ENCODE peak calls at places on chromosomes 6 and 20, in six cellular contexts. One of them, this sample, is unnamed. For H3K9me3, the result is how much of the 10 kb centered on the place peaks cover.

GRCh38 chr6:43983632-43984031 is 143.6 kb downstream of the MRPL14 start:
- DNase-seq in HepG2: peak
- DNase-seq in SK-N-SH: peak
- DNase-seq in esophagus muscularis mucosa: no peak
- DNase-seq in breast epithelium: no peak
- DNase-seq in prostate gland: no peak
- DNase-seq in this sample: no peak

GRCh38 chr6:170090561-170090960 is 200.3 kb downstream of the DLL1 start:
- DNase-seq in esophagus muscularis mucosa: no peak
- DNase-seq in breast epithelium: no peak
- DNase-seq in HepG2: no peak
- DNase-seq in SK-N-SH: no peak
- DNase-seq in prostate gland: no peak
- DNase-seq in this sample: no peak

GRCh38 chr6:72826033-72826432 is 204.2 kb downstream of the KCNQ5 start:
- DNase-seq in SK-N-SH: no peak
- DNase-seq in prostate gland: no peak
- DNase-seq in HepG2: no peak
- DNase-seq in esophagus muscularis mucosa: no peak
- DNase-seq in breast epithelium: no peak
- DNase-seq in this sample: no peak

GRCh38 chr6:54778731-54779130 is 67.8 kb upstream of the FAM83B start:
- DNase-seq in prostate gland: no peak
- DNase-seq in esophagus muscularis mucosa: no peak
- DNase-seq in breast epithelium: no peak
- DNase-seq in SK-N-SH: no peak
- DNase-seq in HepG2: no peak
- DNase-seq in this sample: no peak

GRCh38 chr6:3419624-3420272 is 37.1 kb downstream of the SLC22A23 start:
- DNase-seq in breast epithelium: no peak
- DNase-seq in SK-N-SH: no peak
- DNase-seq in esophagus muscularis mucosa: no peak
- DNase-seq in HepG2: peak
- DNase-seq in prostate gland: no peak
- DNase-seq in this sample: peak

GRCh38 chr20:4050581-4050980 is 35.2 kb upstream of the RNF24 start:
- DNase-seq in HepG2: no peak
- DNase-seq in breast epithelium: no peak
- DNase-seq in esophagus muscularis mucosa: no peak
- DNase-seq in SK-N-SH: no peak
- DNase-seq in prostate gland: no peak
- DNase-seq in this sample: no peak

GRCh38 chr20:10322073-10323012 is 103.7 kb downstream of the SNAP25 start:
- DNase-seq in SK-N-SH: peak
- DNase-seq in breast epithelium: no peak
- DNase-seq in HepG2: no peak
- DNase-seq in esophagus muscularis mucosa: no peak
- DNase-seq in prostate gland: no peak
- DNase-seq in this sample: no peak

GRCh38 chr20:50508171-50508761 is 1.9 kb upstream of the PTPN1 start:
- DNase-seq in esophagus muscularis mucosa: no peak
- DNase-seq in breast epithelium: no peak
- DNase-seq in SK-N-SH: no peak
- DNase-seq in prostate gland: no peak
- DNase-seq in HepG2: peak
- DNase-seq in this sample: no peak

GRCh38 chr6:13422601-13423247 is 64.7 kb downstream of the GFOD1 start:
- DNase-seq in SK-N-SH: no peak
- DNase-seq in breast epithelium: peak
- DNase-seq in esophagus muscularis mucosa: no peak
- DNase-seq in HepG2: no peak
- DNase-seq in prostate gland: peak
- DNase-seq in this sample: no peak

GRCh38 chr6:156867121-156867520 is 89.9 kb downstream of the ARID1B start:
- DNase-seq in HepG2: no peak
- DNase-seq in SK-N-SH: no peak
- DNase-seq in esophagus muscularis mucosa: peak
- DNase-seq in breast epithelium: no peak
- DNase-seq in prostate gland: no peak
- DNase-seq in this sample: no peak

GRCh38 chr6:166707045-166707444 is 80.0 kb upstream of the RPS6KA2 start:
- DNase-seq in esophagus muscularis mucosa: no peak
- DNase-seq in HepG2: peak
- DNase-seq in breast epithelium: no peak
- DNase-seq in SK-N-SH: peak
- DNase-seq in prostate gland: no peak
- DNase-seq in this sample: peak

GRCh38 chr6:43910149-43910637 is 140.2 kb downstream of the VEGFA start:
- DNase-seq in SK-N-SH: no peak
- DNase-seq in HepG2: no peak
- DNase-seq in breast epithelium: no peak
- DNase-seq in esophagus muscularis mucosa: no peak
- DNase-seq in prostate gland: no peak
- DNase-seq in this sample: no peak

GRCh38 chr6:2158596-2159271 is 86.7 kb downstream of the GMDS start:
- DNase-seq in breast epithelium: no peak
- DNase-seq in esophagus muscularis mucosa: no peak
- DNase-seq in prostate gland: no peak
- DNase-seq in SK-N-SH: no peak
- DNase-seq in HepG2: no peak
- DNase-seq in this sample: no peak

GRCh38 chr6:152267967-152268845 is 369.0 kb downstream of the SYNE1 start:
- DNase-seq in prostate gland: no peak
- DNase-seq in SK-N-SH: peak
- DNase-seq in breast epithelium: no peak
- DNase-seq in HepG2: peak
- DNase-seq in esophagus muscularis mucosa: no peak
- DNase-seq in this sample: no peak

GRCh38 chr6:30334077-30334476 is 7.3 kb downstream of the TRIM39 start:
- DNase-seq in HepG2: no peak
- DNase-seq in breast epithelium: no peak
- DNase-seq in esophagus muscularis mucosa: no peak
- DNase-seq in SK-N-SH: no peak
- DNase-seq in prostate gland: no peak
- DNase-seq in this sample: no peak

GRCh38 chr6:108242721-108243120 is 18.1 kb downstream of the SNX3 start:
- DNase-seq in breast epithelium: no peak
- DNase-seq in esophagus muscularis mucosa: no peak
- DNase-seq in prostate gland: no peak
- DNase-seq in HepG2: no peak
- DNase-seq in SK-N-SH: no peak
- DNase-seq in this sample: no peak

GRCh38 chr6:89385156-89385667 is 26.9 kb downstream of the RRAGD start:
- DNase-seq in esophagus muscularis mucosa: no peak
- DNase-seq in breast epithelium: no peak
- DNase-seq in SK-N-SH: no peak
- DNase-seq in HepG2: no peak
- DNase-seq in prostate gland: peak
- DNase-seq in this sample: no peak

DNA sequence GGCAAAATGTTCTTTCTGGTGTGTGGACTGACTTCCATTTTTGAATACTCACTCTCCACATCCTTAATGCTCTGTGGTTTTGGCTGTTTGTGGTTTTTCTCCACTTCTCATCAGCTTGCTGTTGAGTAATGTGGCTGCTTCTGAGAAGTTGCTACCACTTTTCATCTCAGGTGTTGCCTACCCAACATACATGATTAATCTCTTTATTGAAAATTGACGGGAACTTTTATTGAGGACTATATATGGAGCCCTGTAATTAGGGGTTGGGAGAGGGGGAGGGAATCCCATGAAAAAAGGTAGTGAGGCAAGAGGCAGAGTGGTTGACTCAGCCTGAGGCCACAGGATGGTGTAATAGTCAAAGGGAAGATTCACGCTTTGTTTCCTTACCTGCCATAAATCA is 17.6 kb downstream of the IL22RA2 start:
- DNase-seq in prostate gland: no peak
- DNase-seq in esophagus muscularis mucosa: no peak
- DNase-seq in breast epithelium: peak
- DNase-seq in SK-N-SH: no peak
- DNase-seq in HepG2: no peak
- DNase-seq in this sample: peak
- H3K9me3 ChIP-seq in prostate gland: under half
- H3K9me3 ChIP-seq in esophagus muscularis mucosa: under half
- H3K9me3 ChIP-seq in breast epithelium: under half
- H3K9me3 ChIP-seq in SK-N-SH: under half
- H3K9me3 ChIP-seq in HepG2: under half
- H3K9me3 ChIP-seq in this sample: under half

GRCh38 chr6:62707156-62707555 is 421.1 kb upstream of the KHDRBS2 start:
- DNase-seq in HepG2: peak
- DNase-seq in SK-N-SH: no peak
- DNase-seq in esophagus muscularis mucosa: no peak
- DNase-seq in breast epithelium: no peak
- DNase-seq in prostate gland: no peak
- DNase-seq in this sample: no peak

GRCh38 chr6:62711750-62712149 is 425.7 kb upstream of the KHDRBS2 start:
- DNase-seq in prostate gland: no peak
- DNase-seq in HepG2: no peak
- DNase-seq in esophagus muscularis mucosa: no peak
- DNase-seq in SK-N-SH: no peak
- DNase-seq in breast epithelium: no peak
- DNase-seq in this sample: no peak

GRCh38 chr6:62707914-62708313 is 421.9 kb upstream of the KHDRBS2 start:
- DNase-seq in esophagus muscularis mucosa: no peak
- DNase-seq in HepG2: no peak
- DNase-seq in prostate gland: no peak
- DNase-seq in SK-N-SH: no peak
- DNase-seq in breast epithelium: no peak
- DNase-seq in this sample: no peak
- TF ChIP-seq POLR2AphosphoS5 in esophagus muscularis mucosa: no peak
- TF ChIP-seq POLR2AphosphoS5 in HepG2: no peak
- TF ChIP-seq POLR2AphosphoS5 in prostate gland: no peak
- TF ChIP-seq POLR2AphosphoS5 in SK-N-SH: no peak
- TF ChIP-seq POLR2AphosphoS5 in breast epithelium: no peak
- TF ChIP-seq POLR2AphosphoS5 in this sample: no peak

GRCh38 chr6:42010185-42010872 is 40.0 kb upstream of the TAF8 start:
- DNase-seq in breast epithelium: no peak
- DNase-seq in esophagus muscularis mucosa: no peak
- DNase-seq in HepG2: no peak
- DNase-seq in SK-N-SH: no peak
- DNase-seq in prostate gland: no peak
- DNase-seq in this sample: no peak
- TF ChIP-seq CTCF in breast epithelium: no peak
- TF ChIP-seq CTCF in esophagus muscularis mucosa: no peak
- TF ChIP-seq CTCF in HepG2: no peak
- TF ChIP-seq CTCF in SK-N-SH: no peak
- TF ChIP-seq CTCF in prostate gland: no peak
- TF ChIP-seq CTCF in this sample: no peak

DNA sequence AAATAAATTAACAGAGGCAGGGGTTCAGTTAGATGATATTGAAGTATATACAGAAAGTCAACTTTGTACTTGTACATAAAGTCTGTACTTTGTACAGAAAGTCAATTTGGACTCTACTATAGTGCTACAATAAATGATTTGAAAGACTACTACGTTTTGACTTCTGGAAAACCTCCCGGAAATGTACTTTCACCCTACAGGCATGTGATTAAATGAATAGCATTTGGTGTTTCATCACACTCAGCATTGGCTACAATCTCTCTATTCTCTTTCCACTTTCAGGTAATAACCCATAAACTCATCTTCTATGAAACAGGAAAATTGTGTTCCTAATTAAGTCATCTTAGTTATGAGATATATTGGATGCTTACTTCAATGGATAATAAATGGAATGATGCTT is 25.6 kb upstream of the MC3R start:
- DNase-seq in esophagus muscularis mucosa: no peak
- DNase-seq in prostate gland: peak
- DNase-seq in HepG2: no peak
- DNase-seq in SK-N-SH: no peak
- DNase-seq in breast epithelium: peak
- DNase-seq in this sample: no peak
- H3K9me3 ChIP-seq in esophagus muscularis mucosa: under half
- H3K9me3 ChIP-seq in prostate gland: under half
- H3K9me3 ChIP-seq in HepG2: under half
- H3K9me3 ChIP-seq in SK-N-SH: under half
- H3K9me3 ChIP-seq in breast epithelium: under half
- H3K9me3 ChIP-seq in this sample: under half

GRCh38 chr6:143746202-143747119 is 68.7 kb downstream of the PHACTR2 start:
- DNase-seq in HepG2: peak
- DNase-seq in SK-N-SH: no peak
- DNase-seq in esophagus muscularis mucosa: no peak
- DNase-seq in prostate gland: no peak
- DNase-seq in breast epithelium: no peak
- DNase-seq in this sample: no peak

GRCh38 chr6:143745160-143746133 is 67.7 kb downstream of the PHACTR2 start:
- DNase-seq in SK-N-SH: peak
- DNase-seq in HepG2: peak
- DNase-seq in breast epithelium: no peak
- DNase-seq in esophagus muscularis mucosa: no peak
- DNase-seq in prostate gland: peak
- DNase-seq in this sample: no peak

GRCh38 chr6:143743256-143744166 is 65.7 kb downstream of the PHACTR2 start:
- DNase-seq in SK-N-SH: no peak
- DNase-seq in prostate gland: peak
- DNase-seq in breast epithelium: no peak
- DNase-seq in esophagus muscularis mucosa: no peak
- DNase-seq in HepG2: peak
- DNase-seq in this sample: no peak

GRCh38 chr6:143742955-143743255 is 65.1 kb downstream of the PHACTR2 start:
- DNase-seq in prostate gland: no peak
- DNase-seq in SK-N-SH: no peak
- DNase-seq in esophagus muscularis mucosa: no peak
- DNase-seq in breast epithelium: no peak
- DNase-seq in HepG2: no peak
- DNase-seq in this sample: no peak

DNA sequence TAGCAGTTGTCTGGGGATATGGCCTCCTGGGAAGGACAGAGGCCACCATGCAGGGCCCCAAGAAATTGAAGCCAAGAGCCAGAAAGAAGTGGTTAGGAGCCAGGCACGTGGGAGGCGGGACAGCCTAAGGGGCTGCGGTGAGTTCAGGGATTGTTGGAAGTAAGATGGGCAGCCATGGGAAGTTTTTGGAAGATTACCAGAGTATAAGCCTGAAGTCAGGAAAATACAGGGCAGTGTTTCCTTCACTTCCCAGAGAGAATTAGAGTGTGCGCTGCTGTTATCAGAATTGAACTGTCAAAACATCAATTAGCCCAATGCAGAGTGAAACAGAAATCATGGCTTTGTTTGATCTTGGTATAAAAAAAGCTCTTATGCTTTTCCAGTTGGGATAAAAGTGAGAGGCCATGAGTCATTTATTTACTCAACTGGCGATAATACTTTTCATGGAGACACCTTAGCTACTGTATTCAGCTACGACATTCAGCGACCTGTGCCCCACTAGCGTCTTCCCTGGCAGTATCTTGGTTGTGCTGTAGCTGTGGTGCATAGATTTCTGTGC is 66.9 kb downstream of the PHACTR2 start:
- DNase-seq in HepG2: peak
- DNase-seq in breast epithelium: no peak
- DNase-seq in esophagus muscularis mucosa: no peak
- DNase-seq in prostate gland: no peak
- DNase-seq in SK-N-SH: no peak
- DNase-seq in this sample: no peak
- TF ChIP-seq POLR2AphosphoS5 in HepG2: no peak
- TF ChIP-seq POLR2AphosphoS5 in breast epithelium: no peak
- TF ChIP-seq POLR2AphosphoS5 in esophagus muscularis mucosa: no peak
- TF ChIP-seq POLR2AphosphoS5 in prostate gland: no peak
- TF ChIP-seq POLR2AphosphoS5 in SK-N-SH: no peak
- TF ChIP-seq POLR2AphosphoS5 in this sample: no peak

This sample was measured in upper lobe of left lung.